ENCODE peak calls at places on chromosomes 1 and 21, in eight cellular contexts. U is PC-3, V is uterus, T is pancreas, K is transverse colon, G is choroid plexus epithelial cell, L is MCF 10A, F is fibroblast of villous mesenchyme. N is an unnamed sample.

GRCh38 chr1:4346141-4346540 is 308.3 kb upstream of the AJAP1 start:
- DNase-seq in T (no peak), G (no peak), F (no peak), L (no peak), U (no peak), K (no peak), V (no peak), N (no peak)

GRCh38 chr1:110136911-110137310 is 13.4 kb upstream of the SLC6A17 start:
- DNase-seq in V (no peak), T (no peak), G (peak), K (no peak), L (no peak), F (no peak), U (no peak), N (no peak)

GRCh38 chr21:45570826-45571601 is 28.8 kb upstream of the SLC19A1 start:
- DNase-seq in K (no peak), G (peak), U (no peak), L (no peak), T (no peak), F (peak), V (peak), N (no peak)

GRCh38 chr1:231512147-231512698 is 16.2 kb upstream of the TSNAX start:
- DNase-seq in G (peak), F (peak), V (no peak), U (peak), L (no peak), T (no peak), K (no peak), N (no peak)

GRCh38 chr1:208851376-208851775 is 607.2 kb upstream of the PLXNA2 start:
- DNase-seq in V (no peak), G (no peak), K (no peak), T (no peak), L (no peak), F (no peak), U (no peak), N (no peak)

GRCh38 chr1:150582371-150582770 is 3.0 kb upstream of the MCL1 start:
- DNase-seq in T (no peak), L (no peak), K (no peak), F (peak), G (peak), U (no peak), V (no peak), N (no peak)

GRCh38 chr1:211637066-211637465 is 38.4 kb downstream of the NEK2 start:
- DNase-seq in G (no peak), K (no peak), T (no peak), L (peak), V (no peak), U (no peak), F (no peak), N (no peak)

GRCh38 chr1:66446261-66447001 is 87.5 kb upstream of the SGIP1 start:
- DNase-seq in V (peak), T (no peak), U (peak), L (peak), K (no peak), G (peak), F (peak), N (peak)

GRCh38 chr1:96580920-96581319 is 140.7 kb upstream of the PTBP2 start:
- DNase-seq in L (no peak), F (no peak), T (no peak), V (no peak), K (no peak), U (no peak), G (no peak), N (no peak)

GRCh38 chr1:14921057-14921456 is 232.5 kb upstream of the TMEM51 start:
- DNase-seq in F (peak), T (no peak), K (no peak), V (no peak), L (no peak), U (no peak), G (peak), N (no peak)

DNA sequence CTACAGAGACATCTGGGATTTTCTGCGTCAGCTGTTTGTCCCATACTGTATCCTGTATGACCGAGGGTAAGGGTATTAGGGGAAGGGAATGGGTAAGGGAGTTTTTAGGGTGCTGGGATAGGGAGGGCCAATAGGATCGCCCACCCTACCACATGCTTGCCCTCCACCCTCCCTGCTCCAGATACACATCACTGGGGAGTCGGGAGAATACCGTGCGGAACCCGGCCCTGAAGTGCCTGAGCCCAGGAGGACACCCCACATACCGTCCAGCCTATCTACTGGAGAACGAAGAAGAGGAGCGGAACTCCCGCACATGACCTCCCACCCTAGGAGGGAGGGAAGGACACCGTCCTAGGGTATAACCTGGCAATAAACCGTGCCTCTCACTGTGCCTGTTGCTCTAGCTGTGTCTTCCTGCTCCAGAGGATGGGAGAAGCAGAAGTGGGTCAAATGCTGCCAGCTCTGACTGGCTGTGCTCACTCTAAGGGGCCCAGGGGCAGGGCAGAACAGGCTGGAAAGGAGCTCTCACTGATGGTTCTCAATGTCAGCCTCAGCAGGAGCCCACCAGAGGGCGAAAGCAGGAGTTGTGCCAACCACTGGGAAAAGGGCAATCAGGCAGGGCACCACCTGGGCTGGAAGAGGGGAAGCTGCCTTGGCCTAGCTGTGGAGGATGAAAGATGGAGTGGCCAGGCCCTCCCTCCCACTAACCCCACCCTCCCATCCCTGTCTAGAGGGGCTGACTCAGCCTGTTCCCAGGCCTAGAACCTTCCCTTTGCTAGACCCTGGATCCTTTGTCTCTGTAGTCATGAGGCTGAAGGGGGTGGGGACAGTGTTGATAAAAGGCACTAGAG is 440 bp upstream of the LENEP start:
- DNase-seq in F (peak), L (no peak), K (no peak), U (peak), V (no peak), G (peak), T (no peak), N (no peak)
- TF ChIP-seq CTCF in F (peak), L (no peak), K (no peak), U (peak), V (no peak), G (peak), T (no peak), N (no peak)

GRCh38 chr1:205588691-205589445 is 42.9 kb downstream of the ELK4 start:
- DNase-seq in T (no peak), V (no peak), K (peak), L (peak), U (peak), F (peak), G (peak), N (no peak)
- TF ChIP-seq CTCF in T (no peak), V (no peak), K (peak), L (peak), U (peak), F (peak), G (peak), N (peak)

GRCh38 chr1:116224111-116224510 is 112.9 kb downstream of the MAB21L3 start:
- DNase-seq in L (no peak), T (no peak), K (no peak), V (no peak), G (no peak), U (no peak), F (no peak), N (no peak)

GRCh38 chr1:116228501-116228900 is 117.3 kb downstream of the MAB21L3 start:
- DNase-seq in L (no peak), V (no peak), F (no peak), T (no peak), U (no peak), K (no peak), G (no peak), N (peak)

GRCh38 chr1:116219651-116220434 is 108.6 kb downstream of the MAB21L3 start:
- DNase-seq in F (no peak), K (no peak), L (no peak), G (no peak), V (no peak), T (no peak), U (no peak), N (no peak)

GRCh38 chr1:116226017-116226416 is 114.8 kb downstream of the MAB21L3 start:
- DNase-seq in V (no peak), F (no peak), G (no peak), L (no peak), T (no peak), K (no peak), U (no peak), N (peak)

DNA sequence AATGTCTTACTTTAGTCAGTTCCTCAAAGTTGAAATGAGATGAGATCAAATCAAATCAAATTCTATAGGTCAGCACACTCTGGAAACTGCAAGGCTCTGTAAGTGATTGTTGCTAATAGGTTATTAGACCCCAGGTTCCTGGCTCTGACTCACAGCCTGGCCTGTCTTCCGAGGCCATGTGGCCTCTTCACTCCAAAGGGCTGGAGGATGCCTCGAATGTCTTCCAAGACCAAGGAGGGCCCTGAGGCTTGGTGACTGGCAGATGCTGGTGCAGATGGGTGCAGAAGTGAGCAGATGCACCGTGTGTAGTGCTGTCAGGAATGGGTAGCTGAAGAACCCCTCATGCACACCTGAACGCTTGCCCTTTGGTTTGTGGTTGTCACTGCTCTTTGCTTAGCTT is 113.4 kb downstream of the MAB21L3 start:
- DNase-seq in L (no peak), K (no peak), V (no peak), G (no peak), F (no peak), U (no peak), T (no peak), N (no peak)
- TF ChIP-seq CTCF in L (no peak), K (no peak), V (no peak), G (no peak), F (no peak), U (no peak), T (no peak), N (no peak)

GRCh38 chr1:185453496-185454192 is 136.6 kb upstream of the IVNS1ABP start:
- DNase-seq in U (peak), T (no peak), K (no peak), F (peak), G (peak), V (no peak), L (peak), N (no peak)

GRCh38 chr1:185449378-185450101 is 132.5 kb upstream of the IVNS1ABP start:
- DNase-seq in K (no peak), T (no peak), F (no peak), G (no peak), V (no peak), U (no peak), L (no peak), N (no peak)

GRCh38 chr1:185448591-185449186 is 131.6 kb upstream of the IVNS1ABP start:
- DNase-seq in F (peak), U (no peak), T (no peak), K (no peak), G (peak), L (no peak), V (no peak), N (no peak)

GRCh38 chr1:185450123-185450788 is 133.2 kb upstream of the IVNS1ABP start:
- DNase-seq in V (no peak), U (no peak), K (peak), L (no peak), T (no peak), G (no peak), F (no peak), N (no peak)

DNA sequence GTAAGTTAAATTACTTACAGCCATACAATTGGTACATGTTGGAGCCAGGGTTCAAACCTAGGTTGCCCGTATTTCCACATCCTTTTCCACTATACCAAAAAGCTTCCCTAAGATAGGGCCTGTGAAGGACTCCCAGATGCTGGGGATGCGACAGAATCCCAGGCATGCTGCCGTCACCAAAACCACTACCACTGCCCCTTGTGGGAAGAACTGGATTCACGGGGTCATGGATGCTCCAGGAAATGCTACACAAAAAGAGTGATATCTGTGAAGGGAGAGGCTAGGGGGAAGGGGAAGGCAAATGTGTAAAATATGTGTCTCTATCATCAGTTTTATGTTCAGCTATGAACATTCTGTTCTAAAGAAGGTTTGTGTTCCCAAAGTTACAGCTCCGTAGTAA is 133.9 kb upstream of the IVNS1ABP start:
- DNase-seq in U (no peak), L (no peak), K (no peak), F (no peak), T (no peak), V (no peak), G (no peak), N (no peak)
- TF ChIP-seq CTCF in U (no peak), L (no peak), K (no peak), F (no peak), T (no peak), V (no peak), G (no peak), N (no peak)

DNA sequence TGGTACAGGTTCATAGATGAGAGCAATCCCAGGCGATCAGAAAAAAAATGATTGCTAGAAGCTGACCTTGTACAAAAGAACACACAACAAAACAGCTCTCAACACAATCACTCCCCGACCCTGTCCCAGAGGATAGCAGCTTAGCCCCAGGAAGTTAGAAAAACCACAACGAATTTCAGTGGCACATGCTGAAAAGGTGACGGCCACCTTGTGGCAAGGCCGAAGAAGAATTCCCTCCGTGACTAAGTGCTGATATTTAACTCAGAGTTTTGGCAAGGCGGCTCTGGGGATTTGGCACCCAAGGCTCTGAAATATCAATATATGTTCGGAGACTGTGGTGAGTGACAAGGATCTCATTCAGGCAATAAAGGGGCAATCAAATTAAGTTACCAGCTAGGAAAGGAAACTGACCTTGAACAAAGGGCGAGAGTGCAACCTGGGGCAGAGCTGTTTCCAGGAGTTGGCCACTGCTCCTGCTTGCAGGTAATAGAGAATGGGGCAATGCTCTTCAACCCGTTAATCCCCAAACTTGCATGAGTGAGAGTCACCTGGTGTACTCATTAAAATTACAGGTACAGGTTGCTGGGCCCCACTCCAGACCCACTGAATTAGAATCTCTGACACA is 96.2 kb downstream of the BEND5 start:
- DNase-seq in K (no peak), U (peak), F (no peak), T (no peak), L (no peak), G (no peak), V (no peak), N (no peak)
- TF ChIP-seq CTCF in K (no peak), U (peak), F (no peak), T (no peak), L (peak), G (no peak), V (no peak), N (no peak)